ENCODE peak calls at places on chromosome 1, in eight cellular contexts. R is lung, Y is BJ, T is MCF 10A, L is heart right ventricle, B is neural crest cell, M is endothelial cell, E is activated B cell treated with CpG ODN at 0.5 μM for 24 hours. S is an unnamed sample.

GRCh38 chr1:64940026-64940425 is 26.3 kb downstream of the JAK1 start:
- DNase-seq in R (no peak), Y (no peak), T (no peak), L (no peak), B (no peak), M (no peak), E (no peak), S (no peak)

GRCh38 chr1:28519946-28520725 is 14.3 kb downstream of the RCC1 start:
- DNase-seq in R (no peak), Y (no peak), T (no peak), L (no peak), B (no peak), M (no peak), E (no peak), S (no peak)

GRCh38 chr1:199742547-199742946 is 285.0 kb upstream of the NR5A2 start:
- DNase-seq in R (no peak), Y (peak), T (peak), L (no peak), B (no peak), M (no peak), E (no peak), S (no peak)

GRCh38 chr1:216332003-216332402 is 91.2 kb downstream of the USH2A start:
- DNase-seq in R (no peak), Y (no peak), T (no peak), L (no peak), B (no peak), M (no peak), E (no peak), S (no peak)

GRCh38 chr1:193827516-193827915 is 641.1 kb upstream of the B3GALT2 start:
- DNase-seq in R (no peak), Y (no peak), T (no peak), L (no peak), B (no peak), M (no peak), E (no peak), S (no peak)

GRCh38 chr1:98565951-98566350 is 95.6 kb upstream of the SNX7 start:
- DNase-seq in R (no peak), Y (no peak), T (no peak), L (no peak), B (no peak), M (no peak), E (no peak), S (no peak)

GRCh38 chr1:27563407-27564263 is 40.3 kb downstream of the AHDC1 start:
- DNase-seq in R (peak), Y (no peak), T (no peak), L (peak), B (no peak), M (no peak), E (no peak), S (no peak)

GRCh38 chr1:186511761-186512637 is 51.1 kb upstream of the PDC start:
- DNase-seq in R (peak), Y (no peak), T (no peak), L (no peak), B (no peak), M (no peak), E (peak), S (no peak)

GRCh38 chr1:220775238-220775853 is 11.4 kb upstream of the MTARC1 start:
- DNase-seq in R (peak), Y (no peak), T (peak), L (peak), B (peak), M (peak), E (peak), S (no peak)

GRCh38 chr1:58922302-58923089 is 138.6 kb upstream of the JUN start:
- DNase-seq in R (peak), Y (no peak), T (peak), L (peak), B (no peak), M (no peak), E (no peak), S (no peak)

GRCh38 chr1:201882665-201883132 is 6.0 kb upstream of the SHISA4 start:
- DNase-seq in R (no peak), Y (peak), T (peak), L (no peak), B (no peak), M (no peak), E (no peak), S (no peak)

GRCh38 chr1:14956579-14957195 is 196.9 kb upstream of the TMEM51 start:
- DNase-seq in R (no peak), Y (no peak), T (no peak), L (no peak), B (no peak), M (no peak), E (no peak), S (no peak)

GRCh38 chr1:109984190-109984455 is 442 bp upstream of the AHCYL1 start:
- DNase-seq in R (no peak), Y (no peak), T (peak), L (no peak), B (no peak), M (no peak), E (no peak), S (no peak)

GRCh38 chr1:91830242-91831131 is 55.5 kb downstream of the TGFBR3 start:
- DNase-seq in R (peak), Y (peak), T (peak), L (peak), B (no peak), M (no peak), E (no peak), S (no peak)

GRCh38 chr1:114549137-114549536 is 32.3 kb downstream of the BCAS2 start:
- DNase-seq in R (peak), Y (no peak), T (peak), L (no peak), B (no peak), M (no peak), E (no peak), S (no peak)

GRCh38 chr1:234538930-234539649 is 60.1 kb upstream of the TARBP1 start:
- DNase-seq in R (no peak), Y (no peak), T (peak), L (peak), B (no peak), M (no peak), E (no peak), S (no peak)

GRCh38 chr1:6121651-6122370 is 58.3 kb downstream of the CHD5 start:
- DNase-seq in R (no peak), Y (no peak), T (no peak), L (peak), B (no peak), M (no peak), E (no peak), S (no peak)

GRCh38 chr1:212473729-212474128 is 41.0 kb downstream of the NENF start:
- DNase-seq in R (no peak), Y (no peak), T (no peak), L (no peak), B (no peak), M (no peak), E (no peak), S (no peak)

GRCh38 chr1:217435159-217435558 is 195.7 kb downstream of the GPATCH2 start:
- DNase-seq in R (no peak), Y (no peak), T (no peak), L (no peak), B (no peak), M (no peak), E (no peak), S (no peak)

GRCh38 chr1:228782662-228783414 is 47.6 kb downstream of the RHOU start:
- DNase-seq in R (no peak), Y (no peak), T (peak), L (no peak), B (no peak), M (no peak), E (no peak), S (no peak)

GRCh38 chr1:70353641-70354331 is 736 bp downstream of the ANKRD13C start:
- DNase-seq in R (peak), Y (no peak), T (peak), L (peak), B (no peak), M (peak), E (no peak), S (peak)

GRCh38 chr1:176102700-176103244 is 104.3 kb downstream of the COP1 start:
- DNase-seq in R (no peak), Y (no peak), T (no peak), L (no peak), B (no peak), M (no peak), E (no peak), S (no peak)

GRCh38 chr1:87969040-87969439 is 640.4 kb downstream of the LMO4 start:
- DNase-seq in R (no peak), Y (no peak), T (no peak), L (no peak), B (no peak), M (no peak), E (no peak), S (no peak)

GRCh38 chr1:1083181-1084027 is 9.3 kb upstream of the RNF223 start:
- DNase-seq in R (no peak), Y (no peak), T (no peak), L (no peak), B (no peak), M (no peak), E (no peak), S (no peak)

GRCh38 chr1:1006305-1007159 is 6.6 kb upstream of the HES4 start:
- DNase-seq in R (no peak), Y (no peak), T (no peak), L (no peak), B (no peak), M (no peak), E (no peak), S (peak)

GRCh38 chr1:223095870-223096269 is 47.2 kb downstream of the TLR5 start:
- DNase-seq in R (no peak), Y (no peak), T (no peak), L (no peak), B (no peak), M (no peak), E (no peak), S (no peak)
- TF ChIP-seq CTCF in R (no peak), Y (no peak), T (no peak), L (no peak), B (no peak), M (no peak), E (no peak), S (no peak)

DNA sequence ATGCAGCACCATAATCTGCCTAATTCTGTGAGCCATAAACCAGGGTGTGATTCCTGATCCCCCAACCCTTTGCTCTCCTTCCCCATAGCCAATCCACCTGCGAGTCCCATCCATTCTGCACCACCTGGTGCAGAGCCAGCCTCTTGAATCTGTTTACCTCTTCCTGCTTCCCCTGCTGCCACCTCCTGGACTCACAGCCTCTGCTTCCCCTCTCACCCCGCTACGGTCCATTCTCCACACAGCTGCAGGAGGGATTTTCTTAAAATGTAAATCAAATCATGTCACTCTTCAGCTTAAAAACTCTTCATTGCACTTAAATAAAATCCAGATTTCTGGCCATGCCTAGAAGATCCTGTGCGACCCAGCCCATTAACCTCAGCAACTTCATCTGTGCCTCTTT is 186.7 kb downstream of the FOXD2 start:
- DNase-seq in R (peak), Y (no peak), T (no peak), L (no peak), B (no peak), M (peak), E (no peak), S (peak)
- TF ChIP-seq CTCF in R (no peak), Y (peak), T (no peak), L (peak), B (no peak), M (no peak), E (no peak), S (peak)

GRCh38 chr1:236341298-236341697 is 52.8 kb upstream of the EDARADD start:
- DNase-seq in R (no peak), Y (no peak), T (no peak), L (no peak), B (no peak), M (no peak), E (no peak), S (no peak)

GRCh38 chr1:236343246-236343862 is 50.7 kb upstream of the EDARADD start:
- DNase-seq in R (no peak), Y (no peak), T (no peak), L (no peak), B (no peak), M (no peak), E (no peak), S (no peak)

GRCh38 chr1:236348071-236348470 is 46.0 kb upstream of the EDARADD start:
- DNase-seq in R (no peak), Y (no peak), T (no peak), L (no peak), B (no peak), M (no peak), E (no peak), S (no peak)

GRCh38 chr1:236342403-236343245 is 51.5 kb upstream of the EDARADD start:
- DNase-seq in R (no peak), Y (no peak), T (no peak), L (no peak), B (no peak), M (no peak), E (no peak), S (no peak)

GRCh38 chr1:236345728-236346127 is 48.4 kb upstream of the EDARADD start:
- DNase-seq in R (no peak), Y (no peak), T (peak), L (no peak), B (no peak), M (peak), E (no peak), S (no peak)
- TF ChIP-seq CTCF in R (no peak), Y (no peak), T (no peak), L (no peak), B (peak), M (no peak), E (no peak), S (no peak)

GRCh38 chr1:21901473-21901847 is 35.6 kb downstream of the HSPG2 start:
- DNase-seq in R (no peak), Y (no peak), T (no peak), L (peak), B (no peak), M (no peak), E (no peak), S (no peak)
- TF ChIP-seq CTCF in R (no peak), Y (peak), T (no peak), L (no peak), B (no peak), M (no peak), E (no peak), S (no peak)

GRCh38 chr1:73306899-73307555 is 890.9 kb downstream of the LRRIQ3 start:
- DNase-seq in R (no peak), Y (no peak), T (no peak), L (no peak), B (no peak), M (no peak), E (no peak), S (no peak)

GRCh38 chr1:73310797-73311381 is 887.1 kb downstream of the LRRIQ3 start:
- DNase-seq in R (no peak), Y (no peak), T (no peak), L (no peak), B (no peak), M (no peak), E (no peak), S (no peak)
- TF ChIP-seq CTCF in R (no peak), Y (no peak), T (no peak), L (no peak), B (no peak), M (no peak), E (no peak), S (no peak)

GRCh38 chr1:43736819-43737218 is 29.5 kb downstream of the ST3GAL3 start:
- DNase-seq in R (no peak), Y (no peak), T (no peak), L (no peak), B (no peak), M (no peak), E (no peak), S (no peak)
- TF ChIP-seq CTCF in R (no peak), Y (no peak), T (no peak), L (no peak), B (no peak), M (no peak), E (no peak), S (no peak)

GRCh38 chr1:8598060-8598724 is 219.2 kb downstream of the RERE start:
- DNase-seq in R (no peak), Y (no peak), T (no peak), L (no peak), B (no peak), M (peak), E (no peak), S (no peak)
- TF ChIP-seq CTCF in R (peak), Y (peak), T (no peak), L (peak), B (peak), M (no peak), E (no peak), S (peak)

GRCh38 chr1:20276428-20276827 is 14.2 kb upstream of the VWA5B1 start:
- DNase-seq in R (no peak), Y (no peak), T (no peak), L (no peak), B (no peak), M (no peak), E (no peak), S (no peak)

GRCh38 chr1:20266642-20267041 is 24.0 kb upstream of the VWA5B1 start:
- DNase-seq in R (no peak), Y (no peak), T (no peak), L (no peak), B (no peak), M (no peak), E (no peak), S (no peak)

GRCh38 chr1:20266141-20266540 is 24.5 kb upstream of the VWA5B1 start:
- DNase-seq in R (no peak), Y (no peak), T (no peak), L (no peak), B (no peak), M (no peak), E (no peak), S (no peak)

GRCh38 chr1:20271498-20272400 is 18.9 kb upstream of the VWA5B1 start:
- DNase-seq in R (no peak), Y (no peak), T (no peak), L (no peak), B (no peak), M (no peak), E (no peak), S (no peak)
- TF ChIP-seq CTCF in R (no peak), Y (no peak), T (no peak), L (no peak), B (no peak), M (no peak), E (no peak), S (no peak)

GRCh38 chr1:192316692-192317091 is at the start of gene RGS21:
- DNase-seq in R (no peak), Y (no peak), T (no peak), L (no peak), B (no peak), M (no peak), E (no peak), S (no peak)

DNA sequence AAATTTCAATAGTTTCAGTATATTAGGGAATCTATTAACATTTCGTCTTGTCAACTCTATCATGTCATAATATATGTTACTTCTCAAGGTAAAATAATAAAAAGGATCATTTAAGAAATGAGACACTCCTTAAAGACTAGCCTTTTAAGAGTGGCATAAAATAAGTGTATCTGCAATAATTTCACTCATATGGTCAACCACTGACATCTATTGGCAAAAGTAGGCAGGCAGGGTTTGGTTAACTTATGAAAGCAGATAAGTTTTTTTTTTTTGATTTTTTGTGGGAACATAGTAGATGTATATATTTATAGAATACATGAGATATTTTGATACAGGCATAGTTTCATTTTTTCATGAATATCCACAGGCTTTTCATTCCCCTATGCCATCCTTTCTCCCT is 5.5 kb upstream of the RGS21 start:
- DNase-seq in R (no peak), Y (no peak), T (peak), L (no peak), B (no peak), M (no peak), E (no peak), S (no peak)
- TF ChIP-seq CTCF in R (no peak), Y (peak), T (peak), L (peak), B (peak), M (no peak), E (no peak), S (peak)

GRCh38 chr1:167219646-167220536 is 795 bp upstream of the POU2F1 start:
- DNase-seq in R (peak), Y (no peak), T (peak), L (peak), B (peak), M (peak), E (peak), S (peak)
- TF ChIP-seq CTCF in R (no peak), Y (no peak), T (no peak), L (no peak), B (no peak), M (no peak), E (no peak), S (peak)

S was measured in progenitor cell of endocrine pancreas.